ENCODE peak calls at places on chromosomes 5 and 9, in four cellular contexts. A is transverse colon, H is GM12891, K is adrenal gland. X is an unnamed sample.

GRCh38 chr5:72107874-72108199 is 562 bp downstream of the MAP1B start:
- DNase-seq in A (no peak), H (peak; percentile 39), K (no peak), X (no peak)

GRCh38 chr9:126722922-126723806 is 81.7 kb upstream of the ZBTB43 start:
- DNase-seq in K (peak; percentile 47), H (peak; percentile 62), A (peak; percentile 61), X (peak; percentile 94)

GRCh38 chr9:109574061-109574882 is 76.2 kb upstream of the PTPN3 start:
- DNase-seq in K (peak; percentile 23), H (no peak), A (no peak), X (no peak)

GRCh38 chr9:125183054-125183453 is 6.5 kb downstream of the PPP6C start:
- DNase-seq in H (no peak), K (no peak), A (no peak), X (no peak)

GRCh38 chr5:42387563-42387962 is 35.7 kb upstream of the GHR start:
- DNase-seq in H (no peak), A (no peak), K (no peak), X (no peak)

GRCh38 chr9:20618361-20618799 is 3.9 kb downstream of the MLLT3 start:
- DNase-seq in A (peak; percentile 45), K (peak; percentile 81), H (no peak), X (no peak)

GRCh38 chr5:137273511-137273910 is 225.6 kb downstream of the SPOCK1 start:
- DNase-seq in K (no peak), A (no peak), H (no peak), X (no peak)

GRCh38 chr9:70668751-70669150 is 254.3 kb upstream of the KLF9 start:
- DNase-seq in A (no peak), H (no peak), K (peak; percentile 34), X (no peak)

GRCh38 chr9:31355159-31355882 is 1029.1 kb upstream of the ACO1 start:
- DNase-seq in H (no peak), K (no peak), A (no peak), X (no peak)

GRCh38 chr9:2800385-2801179 is 43.3 kb downstream of the PUM3 start:
- DNase-seq in H (no peak), A (no peak), K (no peak), X (no peak)

GRCh38 chr9:98823666-98824334 is 16.3 kb downstream of the GALNT12 start:
- DNase-seq in H (no peak), A (no peak), K (no peak), X (no peak)

GRCh38 chr5:158180407-158180806 is 321.5 kb upstream of the CLINT1 start:
- DNase-seq in K (no peak), H (no peak), A (no peak), X (no peak)

GRCh38 chr5:135073771-135074345 is 39.8 kb upstream of the PITX1 start:
- DNase-seq in K (no peak), A (no peak), H (no peak), X (peak; percentile 49)

GRCh38 chr9:80378669-80379293 is 807.0 kb downstream of the TLE4 start:
- DNase-seq in H (no peak), K (no peak), A (no peak), X (no peak)

GRCh38 chr5:147558826-147559225 is 49.0 kb upstream of the DPYSL3 start:
- DNase-seq in K (peak; percentile 35), H (no peak), A (peak; percentile 29), X (no peak)

GRCh38 chr5:87126869-87127268 is 140.8 kb upstream of the RASA1 start:
- DNase-seq in H (no peak), A (no peak), K (no peak), X (no peak)

GRCh38 chr9:3922846-3923245 is 377.0 kb downstream of the GLIS3 start:
- DNase-seq in K (no peak), H (no peak), A (no peak), X (no peak)

GRCh38 chr9:129759329-129759728 is 6.5 kb upstream of the PTGES start:
- DNase-seq in K (no peak), H (no peak), A (no peak), X (no peak)

GRCh38 chr5:57072218-57072892 is 101.5 kb upstream of the GPBP1 start:
- DNase-seq in H (no peak), A (no peak), K (no peak), X (no peak)

GRCh38 chr5:92641031-92641962 is 939.7 kb downstream of the NR2F1-AS1 start:
- DNase-seq in A (no peak), K (peak; percentile 19), H (no peak), X (no peak)

GRCh38 chr9:114156658-114157421 is 1.5 kb downstream of the COL27A1 start:
- DNase-seq in K (peak; percentile 40), A (peak; percentile 27), H (no peak), X (no peak)

GRCh38 chr9:96057155-96057554 is 181.7 kb downstream of the ERCC6L2 start:
- DNase-seq in A (no peak), H (no peak), K (no peak), X (no peak)
- TF ChIP-seq POLR2A in A (no peak), H (no peak), K (no peak), X (no peak)

GRCh38 chr5:171794470-171794869 is 8.9 kb downstream of the SMIM23 start:
- DNase-seq in A (no peak), K (no peak), H (no peak), X (no peak)
- TF ChIP-seq POLR2A in A (no peak), K (no peak), H (no peak), X (no peak)

GRCh38 chr5:7589800-7590199 is 193.9 kb downstream of the ADCY2 start:
- DNase-seq in A (no peak), H (no peak), K (no peak), X (no peak)
- TF ChIP-seq POLR2A in A (no peak), H (no peak), K (no peak), X (no peak)

GRCh38 chr9:87810691-87811178 is 71.9 kb upstream of the SPATA31E1 start:
- DNase-seq in A (no peak), H (no peak), K (no peak), X (no peak)
- TF ChIP-seq POLR2A in A (no peak), H (no peak), K (no peak), X (no peak)

GRCh38 chr9:76835571-76836283 is 70.2 kb downstream of the PRUNE2 start:
- DNase-seq in A (no peak), K (peak; percentile 60), H (no peak), X (no peak)
- TF ChIP-seq POLR2A in A (peak; percentile 18), K (peak; percentile 73), H (no peak), X (no peak)

X was measured in spleen.